ENCODE peak calls at places on chromosomes 5 and 9, in five cellular contexts. T, S, Z, W and K are unnamed samples. For H3K4me1, the result is how much of the 10 kb centered on the place peaks cover.

GRCh38 chr5:116887104-116887503 is 312.5 kb upstream of the SEMA6A start:
- DNase-seq in T (no peak), W (no peak), S (no peak), Z (no peak), K (no peak)

GRCh38 chr9:131337131-131337848 is 47.8 kb downstream of the PLPP7 start:
- DNase-seq in T (no peak), Z (no peak), W (no peak), S (no peak), K (no peak)

GRCh38 chr9:121744002-121744686 is 92.7 kb downstream of the DAB2IP start:
- DNase-seq in T (peak), W (peak), Z (peak), S (peak), K (no peak)

GRCh38 chr9:96413312-96414221 is 4.6 kb downstream of the ZNF367 start:
- DNase-seq in S (no peak), W (no peak), Z (no peak), T (no peak), K (no peak)

GRCh38 chr5:176359658-176360057 is 1.9 kb downstream of the KIAA1191 start:
- DNase-seq in Z (no peak), S (no peak), W (peak), T (peak), K (no peak)

GRCh38 chr5:53694520-53695022 is 134.1 kb downstream of the NDUFS4 start:
- DNase-seq in Z (no peak), S (no peak), W (no peak), T (no peak), K (no peak)

GRCh38 chr5:124651663-124652513 is 94.6 kb downstream of the ZNF608 start:
- DNase-seq in Z (peak), W (peak), T (no peak), S (peak), K (peak)

GRCh38 chr5:59583151-59583809 is 310.2 kb downstream of the PDE4D start:
- DNase-seq in T (no peak), S (no peak), W (no peak), Z (no peak), K (no peak)

GRCh38 chr9:110187126-110187525 is 20.8 kb downstream of the C9orf152 start:
- DNase-seq in W (no peak), T (no peak), Z (no peak), S (no peak), K (no peak)

GRCh38 chr5:50730336-50730735 is 63.9 kb downstream of the PARP8 start:
- DNase-seq in W (no peak), T (no peak), S (peak), Z (no peak), K (no peak)

GRCh38 chr9:97601228-97601898 is 31.8 kb downstream of the TSTD2 start:
- DNase-seq in T (no peak), Z (no peak), S (no peak), W (no peak), K (no peak)

GRCh38 chr9:18947772-18948391 is 85.1 kb downstream of the SAXO1 start:
- DNase-seq in S (no peak), Z (no peak), W (peak), T (peak), K (no peak)

GRCh38 chr9:130837002-130837511 is 2.0 kb downstream of the ABL1 start:
- DNase-seq in T (peak), S (no peak), Z (no peak), W (peak), K (no peak)

GRCh38 chr5:32854473-32854872 is 143.4 kb downstream of the NPR3 start:
- DNase-seq in W (no peak), T (no peak), Z (no peak), S (no peak), K (no peak)

GRCh38 chr9:69173497-69173890 is 583 bp upstream of the TJP2 start:
- DNase-seq in Z (no peak), W (no peak), S (no peak), T (no peak), K (no peak)

GRCh38 chr5:107422494-107422893 is 248.2 kb downstream of the EFNA5 start:
- DNase-seq in T (no peak), W (no peak), S (peak), Z (peak), K (no peak)

GRCh38 chr9:116365056-116365471 is 211.5 kb downstream of the PAPPA start:
- DNase-seq in W (peak), T (peak), Z (no peak), S (peak), K (no peak)

GRCh38 chr5:136028782-136029742 is at the start of gene TGFBI:
- DNase-seq in W (peak), Z (peak), S (peak), T (peak), K (peak)

GRCh38 chr5:136031713-136032112 is 2.9 kb downstream of the TGFBI start:
- DNase-seq in Z (no peak), T (no peak), S (no peak), W (peak), K (no peak)

GRCh38 chr5:136028090-136028489 is 698 bp upstream of the TGFBI start:
- DNase-seq in Z (no peak), W (no peak), T (no peak), S (no peak), K (no peak)

GRCh38 chr5:136030956-136031611 is 2.3 kb downstream of the TGFBI start:
- DNase-seq in W (no peak), T (no peak), S (no peak), Z (no peak), K (no peak)

GRCh38 chr5:136030252-136030651 is 1.5 kb downstream of the TGFBI start:
- DNase-seq in Z (no peak), T (no peak), S (no peak), W (no peak), K (no peak)
- H3K4me1 ChIP-seq in Z (under half), T (under half), S (under half), W (under half), K (under half)

DNA sequence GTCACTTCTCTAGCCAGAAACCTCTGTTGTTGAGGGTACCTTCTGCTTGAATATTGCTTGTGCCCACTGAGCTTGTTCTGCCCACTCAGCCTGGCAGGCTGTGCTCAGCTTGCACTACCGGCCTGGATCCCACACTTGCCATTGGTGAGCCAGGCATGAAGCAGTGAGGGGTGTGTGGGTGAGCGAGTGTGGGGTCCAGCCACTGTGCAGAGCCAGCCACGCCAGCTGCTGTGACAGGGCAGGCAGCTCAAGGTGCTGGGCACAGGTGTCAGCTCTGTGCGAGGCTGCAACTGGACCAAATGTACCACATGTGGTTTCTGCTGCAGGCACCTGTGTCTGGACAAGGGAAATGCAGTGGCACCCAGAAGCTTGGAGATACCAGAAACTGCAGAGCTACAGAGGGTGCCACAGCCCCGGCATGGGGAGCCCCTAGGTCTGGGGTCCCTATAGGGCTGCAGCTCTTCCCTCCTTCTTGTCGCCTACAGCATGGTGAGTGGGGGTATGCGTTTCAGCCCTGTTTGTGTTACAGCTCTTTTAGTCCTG is 305.1 kb upstream of the RIOK2 start:
- DNase-seq in Z (no peak), S (no peak), T (no peak), W (no peak), K (no peak)
- H3K23ac ChIP-seq in Z (no peak), S (no peak), T (no peak), W (no peak), K (no peak)

GRCh38 chr9:127785023-127785932 is 556 bp upstream of the CDK9 start:
- DNase-seq in S (peak), T (peak), Z (peak), W (peak), K (peak)

GRCh38 chr9:127785933-127786772 is at the start of gene CDK9:
- DNase-seq in S (peak), Z (peak), T (peak), W (peak), K (peak)

GRCh38 chr9:127781821-127782220 is 3.4 kb upstream of the SH2D3C start:
- DNase-seq in W (no peak), S (no peak), T (no peak), Z (no peak), K (no peak)

GRCh38 chr9:127783111-127783621 is 2.7 kb upstream of the CDK9 start:
- DNase-seq in Z (no peak), T (no peak), W (no peak), S (no peak), K (no peak)

GRCh38 chr9:127783644-127784043 is 2.2 kb upstream of the CDK9 start:
- DNase-seq in W (no peak), S (no peak), T (no peak), Z (no peak), K (no peak)
- H3K4me1 ChIP-seq in W (under half), S (under half), T (under half), Z (under half), K (under half)

GRCh38 chr5:146339715-146340259 is 1.1 kb downstream of the POU4F3 start:
- DNase-seq in T (no peak), S (peak), Z (peak), W (no peak), K (no peak)
- H3K23ac ChIP-seq in T (no peak), S (peak), Z (no peak), W (peak), K (peak)

GRCh38 chr9:113521693-113522260 is 58.2 kb downstream of the RGS3 start:
- DNase-seq in W (no peak), T (no peak), S (no peak), Z (no peak), K (no peak)
- H3K4me1 ChIP-seq in W (under half), T (under half), S (under half), Z (under half), K (under half)

GRCh38 chr5:173641171-173641570 is 24.7 kb upstream of the BOD1 start:
- DNase-seq in T (no peak), W (no peak), S (no peak), Z (no peak), K (no peak)
- H3K23ac ChIP-seq in T (no peak), W (no peak), S (no peak), Z (no peak), K (no peak)

GRCh38 chr9:129490583-129491485 is 130.1 kb downstream of the C9orf50 start:
- DNase-seq in Z (no peak), W (peak), S (no peak), T (no peak), K (no peak)
- H3K4me1 ChIP-seq in Z (under half), W (half or more), S (under half), T (half or more), K (half or more)

GRCh38 chr5:173238312-173239232 is 3.6 kb upstream of the NKX2-5 start:
- DNase-seq in T (no peak), W (peak), Z (peak), S (peak), K (no peak)
- H3K23ac ChIP-seq in T (no peak), W (peak), Z (no peak), S (no peak), K (no peak)

DNA sequence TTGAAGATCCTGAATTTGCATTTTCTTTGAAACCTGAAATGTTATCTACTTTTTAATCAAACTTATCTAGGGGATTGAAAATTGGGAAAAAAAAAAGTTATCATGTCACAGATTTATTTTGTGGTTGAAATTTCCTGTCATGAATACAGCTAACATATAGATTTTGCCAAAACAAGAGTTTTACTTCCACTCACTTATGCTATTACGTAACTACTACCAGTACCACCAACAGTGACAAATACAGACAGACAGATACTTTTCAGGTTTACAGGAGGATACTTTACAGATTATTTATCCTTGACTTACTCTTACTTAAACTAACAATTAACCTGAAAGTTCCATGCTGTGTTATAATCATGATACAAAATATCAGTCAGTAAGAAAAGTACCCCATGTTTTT is 6.8 kb upstream of the MRPS30 start:
- DNase-seq in W (no peak), Z (no peak), T (no peak), S (no peak), K (no peak)
- H3K4me1 ChIP-seq in W (under half), Z (under half), T (under half), S (under half), K (under half)